ENCODE peak calls at places on chromosomes 16 and 17, in nine cellular contexts. M, G, S, I, R, D, N, O and V are unnamed samples.

GRCh38 chr17:13413001-13413400 is 188.7 kb downstream of the HS3ST3A1 start:
- DNase-seq in I (no peak), S (no peak), R (no peak), M (no peak), D (no peak), G (no peak), O (no peak), N (no peak), V (no peak)

GRCh38 chr16:4968879-4969278 is 10.7 kb downstream of the SEC14L5 start:
- DNase-seq in G (no peak), M (no peak), D (no peak), S (no peak), N (no peak), O (no peak), R (no peak), I (no peak), V (no peak)

GRCh38 chr17:74282587-74283370 is 8.7 kb downstream of the DNAI2 start:
- DNase-seq in M (no peak), O (no peak), G (no peak), N (peak), D (peak), R (no peak), S (no peak), I (no peak), V (peak)

GRCh38 chr17:58084317-58084981 is 1.2 kb downstream of the DYNLL2 start:
- DNase-seq in D (peak), M (no peak), N (peak), I (peak), S (peak), R (peak), O (no peak), G (peak), V (peak)

GRCh38 chr16:17331071-17331521 is 139.7 kb downstream of the XYLT1 start:
- DNase-seq in G (no peak), M (no peak), O (no peak), D (no peak), I (no peak), S (no peak), R (no peak), N (no peak), V (no peak)

GRCh38 chr16:85062728-85063336 is 35.2 kb downstream of the KIAA0513 start:
- DNase-seq in D (no peak), M (no peak), R (no peak), S (no peak), O (no peak), G (no peak), I (no peak), N (no peak), V (no peak)

GRCh38 chr16:14501331-14502255 is 128.5 kb downstream of the PARN start:
- DNase-seq in N (peak), R (peak), D (no peak), M (peak), I (peak), O (peak), G (peak), S (peak), V (no peak)

GRCh38 chr16:31081428-31082351 is 7.1 kb downstream of the PRSS53 start:
- DNase-seq in R (no peak), I (no peak), G (no peak), N (no peak), O (no peak), S (peak), D (no peak), M (no peak), V (no peak)

GRCh38 chr16:85227924-85228462 is 115.7 kb upstream of the CIBAR2 start:
- DNase-seq in D (no peak), N (no peak), I (no peak), O (no peak), S (no peak), R (no peak), M (no peak), G (no peak), V (no peak)

GRCh38 chr17:9900019-9900594 is 5.0 kb downstream of the RCVRN start:
- DNase-seq in R (no peak), O (no peak), S (no peak), I (no peak), G (no peak), D (no peak), N (no peak), M (no peak), V (no peak)

GRCh38 chr17:43634681-43635125 is 27.0 kb downstream of the MEOX1 start:
- DNase-seq in O (no peak), I (no peak), D (no peak), R (no peak), M (no peak), G (no peak), N (no peak), S (no peak), V (no peak)

GRCh38 chr17:17350491-17351355 is 47.5 kb downstream of the NT5M start:
- DNase-seq in O (no peak), D (no peak), S (no peak), M (no peak), I (peak), G (peak), R (no peak), N (no peak), V (no peak)

GRCh38 chr17:65567566-65567965 is 6.1 kb upstream of the AXIN2 start:
- DNase-seq in I (no peak), G (no peak), S (no peak), D (no peak), R (no peak), M (no peak), N (no peak), O (no peak), V (no peak)

GRCh38 chr17:67435122-67435521 is 58.0 kb downstream of the PITPNC1 start:
- DNase-seq in N (no peak), M (no peak), R (no peak), D (peak), O (no peak), S (no peak), G (peak), I (no peak), V (peak)

GRCh38 chr17:62597920-62598319 is 29.6 kb upstream of the MRC2 start:
- DNase-seq in D (no peak), I (no peak), R (no peak), O (no peak), S (no peak), N (no peak), M (no peak), G (no peak), V (no peak)

GRCh38 chr16:17798721-17799120 is 328.0 kb upstream of the XYLT1 start:
- DNase-seq in O (no peak), G (no peak), M (no peak), D (no peak), R (no peak), N (no peak), I (no peak), S (no peak), V (no peak)

GRCh38 chr16:3804426-3805016 is 76.0 kb downstream of the CREBBP start:
- DNase-seq in S (no peak), G (no peak), O (no peak), N (no peak), M (no peak), I (no peak), R (no peak), D (no peak), V (no peak)

GRCh38 chr17:67491009-67491677 is 114.1 kb downstream of the PITPNC1 start:
- DNase-seq in O (peak), I (peak), R (peak), M (peak), N (no peak), S (peak), D (no peak), G (peak), V (peak)

GRCh38 chr17:40562841-40563370 is 2.4 kb downstream of the CCR7 start:
- DNase-seq in I (peak), G (no peak), M (no peak), D (no peak), O (no peak), N (no peak), S (no peak), R (no peak), V (peak)

DNA sequence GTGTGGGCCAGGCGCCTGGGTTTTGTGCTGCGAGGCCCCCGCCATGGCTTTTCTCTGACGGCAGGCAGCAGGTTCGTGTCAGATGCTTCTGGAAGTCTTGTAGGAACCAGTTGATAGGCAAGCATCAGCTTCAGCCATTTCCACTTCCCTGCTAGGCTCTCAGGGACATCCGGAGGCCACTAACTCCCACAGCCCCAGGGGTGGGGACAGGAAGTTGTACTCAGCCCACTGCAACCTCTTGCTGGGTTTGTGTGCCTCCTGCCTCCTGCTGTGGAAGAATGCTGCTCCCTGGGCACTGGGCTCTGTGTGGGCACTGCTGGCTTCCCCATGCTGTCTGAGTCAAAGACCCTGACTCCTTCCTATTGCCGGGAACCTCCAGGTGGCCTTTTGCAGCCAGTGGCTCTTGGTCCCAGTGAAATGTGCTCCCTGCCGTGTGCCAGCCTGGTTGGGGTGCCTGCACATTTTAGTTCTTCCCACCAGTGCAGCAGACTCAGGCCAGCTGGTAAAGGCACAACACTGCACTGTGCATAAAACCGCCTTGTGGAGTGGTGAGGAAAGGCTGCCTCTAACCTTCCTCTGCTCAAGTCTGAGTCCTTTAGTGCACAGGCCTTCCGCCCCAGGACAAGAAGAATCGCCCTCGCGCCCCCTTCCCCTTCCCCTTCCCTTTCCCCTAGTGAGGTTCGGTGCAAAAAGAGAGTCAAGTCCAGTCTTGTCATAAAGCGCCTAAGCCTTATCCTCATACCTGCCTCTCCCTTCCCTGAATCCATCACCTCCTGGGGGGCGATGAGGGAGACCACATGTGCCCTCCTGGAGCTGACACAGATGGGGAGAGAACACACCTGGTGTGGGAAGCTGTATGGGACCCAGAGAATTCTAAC is 16.6 kb downstream of the LDHD start:
- DNase-seq in D (peak), G (no peak), N (no peak), M (no peak), R (no peak), I (no peak), O (no peak), S (no peak), V (no peak)
- TF ChIP-seq CTCF in D (no peak), G (no peak), N (no peak), M (no peak), R (no peak), I (no peak), O (no peak), S (no peak), V (no peak)

DNA sequence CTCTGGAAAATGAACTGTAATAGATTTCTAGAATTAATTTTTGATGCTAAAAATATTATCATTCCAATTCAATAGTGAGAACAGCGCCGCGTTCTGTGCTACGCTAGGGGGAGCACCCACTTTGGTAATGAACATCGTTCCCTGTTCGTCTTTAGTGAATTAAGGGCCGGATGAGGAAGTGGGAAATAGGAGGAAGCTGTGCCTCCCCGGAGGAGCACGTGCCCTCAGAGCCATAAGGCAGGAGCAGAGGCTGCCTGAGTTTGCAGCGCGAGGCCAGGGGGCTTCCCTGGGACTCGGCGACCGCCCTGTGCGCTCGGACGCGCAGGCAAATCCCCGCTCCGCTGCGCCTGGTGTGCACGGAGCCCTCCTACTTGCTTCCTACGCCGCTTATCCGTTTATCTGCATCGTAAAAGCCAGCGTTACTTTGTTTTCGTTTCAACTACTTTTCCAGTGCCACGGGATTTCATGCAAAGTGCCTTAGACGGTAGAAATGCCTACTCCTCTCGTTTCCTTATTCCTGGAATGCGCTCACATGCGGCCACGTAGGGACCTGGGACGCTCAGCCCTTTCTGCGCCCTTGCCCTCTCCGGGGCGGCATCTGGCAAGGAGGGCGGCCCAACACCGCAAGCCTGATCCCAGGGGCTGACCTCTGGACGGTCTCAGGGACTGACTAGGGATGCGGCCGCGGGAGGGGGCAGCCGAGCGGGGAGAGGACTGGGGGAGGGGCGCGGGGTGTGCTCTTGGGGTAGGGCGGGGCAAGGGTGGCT is 76.4 kb downstream of the KCNJ12 start:
- DNase-seq in M (no peak), G (peak), N (no peak), I (peak), S (no peak), D (no peak), R (no peak), O (no peak), V (no peak)
- TF ChIP-seq CTCF in M (peak), G (peak), N (peak), I (peak), S (peak), D (peak), R (no peak), O (no peak), V (peak)

DNA sequence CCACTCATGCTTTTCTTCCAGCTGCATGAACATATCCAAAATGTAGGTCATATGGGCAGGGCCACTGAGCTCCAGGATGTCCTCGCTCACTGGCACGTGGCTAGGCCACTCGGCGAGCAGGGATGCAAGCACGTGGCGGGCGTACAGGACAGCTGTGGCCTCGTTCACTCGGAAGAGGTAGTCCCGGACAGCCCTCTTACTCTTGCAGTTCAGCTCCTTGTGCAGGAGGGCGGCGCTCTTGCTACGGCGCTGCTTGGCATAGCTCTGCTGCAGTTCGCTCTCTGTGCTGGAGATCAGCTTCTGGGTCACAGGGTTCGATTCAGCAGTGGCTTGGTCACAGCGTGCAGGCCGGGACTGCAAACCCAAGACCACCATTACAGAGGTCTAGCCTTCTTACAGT is 53.1 kb upstream of the ATP2A3 start:
- DNase-seq in D (no peak), R (no peak), I (no peak), S (no peak), M (no peak), O (no peak), N (no peak), G (no peak), V (no peak)
- TF ChIP-seq CTCF in D (no peak), R (peak), I (peak), S (no peak), M (no peak), O (no peak), N (peak), G (no peak), V (no peak)

GRCh38 chr16:10665166-10665565 is 29.6 kb downstream of the TEKT5 start:
- DNase-seq in R (no peak), S (no peak), D (no peak), G (no peak), N (no peak), I (no peak), M (no peak), O (no peak), V (no peak)

GRCh38 chr16:10667239-10667638 is 27.5 kb downstream of the TEKT5 start:
- DNase-seq in O (no peak), N (no peak), G (no peak), R (no peak), I (no peak), M (no peak), D (no peak), S (no peak), V (no peak)

GRCh38 chr16:10669791-10670190 is 24.9 kb downstream of the TEKT5 start:
- DNase-seq in M (no peak), I (no peak), G (no peak), O (no peak), S (no peak), N (no peak), D (no peak), R (no peak), V (no peak)

GRCh38 chr16:10671729-10672128 is 23.0 kb downstream of the TEKT5 start:
- DNase-seq in M (no peak), N (no peak), G (no peak), D (no peak), I (no peak), S (no peak), O (no peak), R (no peak), V (no peak)

GRCh38 chr16:10668322-10669045 is 26.2 kb downstream of the TEKT5 start:
- DNase-seq in D (no peak), M (no peak), R (peak), N (no peak), S (no peak), I (peak), G (peak), O (no peak), V (no peak)
- TF ChIP-seq CTCF in D (no peak), M (peak), R (peak), N (peak), S (no peak), I (peak), G (peak), O (no peak), V (peak)

GRCh38 chr16:29974291-29975133 is 844 bp downstream of the TAOK2 start:
- DNase-seq in M (no peak), O (no peak), I (no peak), D (peak), N (no peak), S (peak), R (peak), G (no peak), V (no peak)

GRCh38 chr16:29972500-29972899 is 1.2 kb upstream of the TAOK2 start:
- DNase-seq in D (no peak), S (no peak), O (no peak), N (no peak), M (no peak), I (no peak), R (no peak), G (no peak), V (no peak)

GRCh38 chr16:29975134-29975538 is 1.5 kb downstream of the TAOK2 start:
- DNase-seq in I (no peak), G (no peak), S (no peak), R (no peak), N (no peak), O (no peak), D (no peak), M (no peak), V (no peak)

GRCh38 chr16:29972992-29973383 is 680 bp upstream of the TAOK2 start:
- DNase-seq in O (no peak), R (no peak), D (no peak), S (no peak), G (no peak), N (no peak), I (no peak), M (no peak), V (no peak)

DNA sequence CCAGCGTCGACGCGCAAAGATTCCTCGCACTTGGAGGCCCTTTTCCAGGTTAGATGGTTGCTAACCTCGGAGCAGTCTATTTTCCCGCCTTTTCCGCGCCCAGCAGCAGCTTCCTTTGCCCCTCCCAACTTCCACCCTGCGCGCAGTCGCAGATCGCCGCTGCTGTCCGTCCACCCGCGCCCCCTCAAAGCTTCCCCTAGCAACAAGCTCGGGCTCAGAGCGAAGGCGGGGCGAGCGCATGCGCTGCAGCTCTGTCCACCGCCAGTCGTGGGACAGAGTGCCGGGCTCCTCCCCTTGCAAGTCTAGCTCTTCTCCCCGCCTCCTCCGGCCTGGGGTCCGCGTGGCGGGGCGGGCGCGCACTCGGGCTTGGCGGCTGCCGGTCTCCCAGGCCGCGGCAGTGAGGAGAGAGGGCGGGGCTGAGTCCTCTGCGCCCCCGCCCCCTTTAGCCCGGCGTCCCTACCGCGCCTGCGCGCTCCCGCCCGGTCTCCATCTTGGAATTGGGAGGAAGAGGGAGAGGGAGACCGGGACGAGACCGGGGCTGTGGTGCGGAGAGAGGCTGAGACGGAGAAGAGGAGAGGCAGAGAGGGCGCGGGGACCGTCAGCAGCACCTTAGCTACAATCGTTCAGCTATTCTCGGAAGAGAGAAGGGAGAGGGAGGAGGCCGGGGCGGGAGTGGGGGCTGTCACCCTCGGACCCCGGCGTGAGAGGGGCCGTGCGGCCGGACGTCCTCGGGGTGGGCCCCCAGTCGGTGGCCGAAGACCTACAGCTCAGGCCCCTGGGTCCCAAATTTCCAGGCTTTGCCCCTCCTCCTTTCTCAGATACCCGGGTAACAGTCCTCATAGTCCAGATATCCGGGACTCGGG is at the start of gene TAOK2:
- DNase-seq in D (peak), O (peak), M (peak), R (peak), S (peak), I (peak), N (peak), G (peak), V (peak)
- TF ChIP-seq CTCF in D (no peak), O (no peak), M (no peak), R (no peak), S (no peak), I (no peak), N (no peak), G (no peak), V (no peak)

DNA sequence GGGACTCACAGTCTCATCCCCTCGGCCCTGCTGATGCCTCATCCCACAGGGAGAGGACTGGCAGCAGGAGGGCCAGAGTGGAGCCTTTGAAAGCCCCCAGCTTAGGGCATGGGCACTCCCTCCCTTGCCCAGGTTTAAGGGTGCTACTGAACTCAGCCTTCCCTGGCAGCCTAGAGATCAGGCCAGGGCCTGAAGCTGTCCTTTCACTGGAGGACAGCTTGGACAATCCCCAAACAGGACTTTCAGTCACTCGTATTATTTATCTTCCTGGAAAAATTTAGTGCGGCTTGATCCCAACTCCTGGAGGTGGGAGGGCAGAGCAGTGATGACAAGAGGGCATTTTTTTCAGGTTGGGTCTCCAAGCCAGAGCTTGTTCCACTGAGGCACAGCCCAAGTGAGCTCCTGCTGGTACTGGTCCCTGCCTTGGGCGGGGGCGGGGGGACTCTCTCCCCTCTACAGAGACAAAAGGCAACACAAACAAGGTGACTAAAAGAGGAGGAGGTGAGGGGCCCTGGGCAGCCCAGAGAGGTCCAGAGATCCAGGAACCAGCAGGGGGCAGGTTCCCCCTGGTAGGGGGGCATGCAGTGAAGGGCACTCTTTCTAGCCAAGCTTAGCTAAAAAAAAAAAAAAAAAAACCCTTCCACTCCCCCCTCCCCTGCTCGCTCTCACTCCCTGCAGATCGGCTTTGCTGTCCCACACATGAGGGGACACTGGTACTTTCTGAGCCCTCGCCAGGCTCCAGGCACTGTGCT is 1.7 kb downstream of the ZNF385C start:
- DNase-seq in O (no peak), G (no peak), D (no peak), S (no peak), N (no peak), I (no peak), M (no peak), R (no peak), V (no peak)
- TF ChIP-seq CTCF in O (no peak), G (no peak), D (no peak), S (no peak), N (peak), I (no peak), M (no peak), R (no peak), V (no peak)